ENCODE peak calls at places on chromosomes 4 and X, in four cellular contexts. W is CD4-positive, alpha-beta memory T cell; C is K562; J is GM23248. V is an unnamed sample.

GRCh38 chrX:71923516-71923915 is 12.9 kb downstream of the NHSL2 start:
- DNase-seq in W (no peak), C (no peak), J (peak; percentile 73), V (no peak)

GRCh38 chr4:105895609-105896460 is 564 bp downstream of the NPNT start:
- DNase-seq in W (peak; percentile 1), C (no peak), J (peak; percentile 19), V (no peak)

GRCh38 chr4:53075162-53075785 is 213.2 kb downstream of the RASL11B start:
- DNase-seq in W (no peak), C (no peak), J (no peak), V (no peak)

GRCh38 chr4:152024881-152025280 is 264.1 kb upstream of the GATB start:
- DNase-seq in W (peak; percentile 22), C (no peak), J (no peak), V (no peak)

GRCh38 chr4:183141997-183142396 is 42.9 kb downstream of the WWC2 start:
- DNase-seq in W (no peak), C (no peak), J (no peak), V (no peak)

GRCh38 chrX:55524487-55524886 is 34.8 kb upstream of the USP51 start:
- DNase-seq in W (no peak), C (no peak), J (peak; percentile 2), V (no peak)

GRCh38 chr4:41418444-41418843 is 119.5 kb upstream of the LIMCH1 start:
- DNase-seq in W (no peak), C (no peak), J (peak; percentile 72), V (no peak)

GRCh38 chr4:137312257-137312656 is 220.0 kb downstream of the PCDH18 start:
- DNase-seq in W (no peak), C (no peak), J (peak; percentile 58), V (no peak)

GRCh38 chr4:181950372-181951127 is 292.7 kb upstream of the TENM3 start:
- DNase-seq in W (no peak), C (no peak), J (no peak), V (no peak)

GRCh38 chrX:72554448-72555140 is 18.0 kb downstream of the HDAC8 start:
- DNase-seq in W (no peak), C (peak; percentile 10), J (no peak), V (no peak)

GRCh38 chr4:93232883-93233282 is 595.7 kb upstream of the ATOH1 start:
- DNase-seq in W (no peak), C (no peak), J (no peak), V (no peak)

GRCh38 chr4:113574636-113575103 is 186.9 kb downstream of the CAMK2D start:
- DNase-seq in W (no peak), C (no peak), J (peak; percentile 70), V (no peak)

GRCh38 chr4:116357758-116358157 is 727.6 kb downstream of the TRAM1L1 start:
- DNase-seq in W (no peak), C (no peak), J (peak; percentile 2), V (no peak)

GRCh38 chrX:135923353-135923752 is 29.8 kb downstream of the SAGE1 start:
- DNase-seq in W (no peak), C (no peak), J (no peak), V (no peak)

GRCh38 chr4:26290276-26290675 is 30.5 kb upstream of the RBPJ start:
- DNase-seq in W (no peak), C (no peak), J (no peak), V (no peak)

GRCh38 chr4:159298502-159298901 is 195.6 kb downstream of the RAPGEF2 start:
- DNase-seq in W (no peak), C (no peak), J (peak; percentile 89), V (no peak)

GRCh38 chr4:8709050-8709728 is 116.6 kb downstream of the CPZ start:
- DNase-seq in W (no peak), C (no peak), J (no peak), V (no peak)

GRCh38 chr4:55393461-55394320 is 2.1 kb upstream of the TMEM165 start:
- DNase-seq in W (no peak), C (no peak), J (peak; percentile 69), V (no peak)

GRCh38 chr4:6056976-6057766 is 38.9 kb upstream of the C4orf50 start:
- DNase-seq in W (no peak), C (no peak), J (no peak), V (no peak)

GRCh38 chr4:60432911-60433310 is 767.2 kb upstream of the ADGRL3 start:
- DNase-seq in W (no peak), C (no peak), J (no peak), V (no peak)

GRCh38 chr4:7828011-7828720 is 111.5 kb downstream of the AFAP1 start:
- DNase-seq in W (peak; percentile 57), C (no peak), J (peak; percentile 98), V (peak; percentile 65)

GRCh38 chr4:99136329-99136728 is 7.8 kb downstream of the ADH4 start:
- DNase-seq in W (no peak), C (no peak), J (no peak), V (no peak)

GRCh38 chrX:69522052-69522451 is 17.9 kb downstream of the NALF2 start:
- DNase-seq in W (no peak), C (no peak), J (no peak), V (no peak)

GRCh38 chr4:6265546-6265945 is 4.1 kb upstream of the WFS1 start:
- DNase-seq in W (no peak), C (no peak), J (no peak), V (no peak)

GRCh38 chr4:183011213-183011907 is 87.7 kb upstream of the WWC2 start:
- DNase-seq in W (no peak), C (no peak), J (peak; percentile 6), V (no peak)

GRCh38 chr4:52019941-52020657 is at the start of gene LRRC66:
- DNase-seq in W (no peak), C (no peak), J (peak; percentile 40), V (no peak)

GRCh38 chr4:104064650-104065577 is 345.1 kb upstream of the TACR3 start:
- DNase-seq in W (no peak), C (peak; percentile 10), J (peak; percentile 41), V (no peak)

GRCh38 chr4:150896513-150896912 is 118.6 kb downstream of the LRBA start:
- DNase-seq in W (no peak), C (no peak), J (no peak), V (no peak)

GRCh38 chrX:41029332-41029731 is 55.9 kb upstream of the USP9X start:
- DNase-seq in W (no peak), C (no peak), J (no peak), V (no peak)

DNA sequence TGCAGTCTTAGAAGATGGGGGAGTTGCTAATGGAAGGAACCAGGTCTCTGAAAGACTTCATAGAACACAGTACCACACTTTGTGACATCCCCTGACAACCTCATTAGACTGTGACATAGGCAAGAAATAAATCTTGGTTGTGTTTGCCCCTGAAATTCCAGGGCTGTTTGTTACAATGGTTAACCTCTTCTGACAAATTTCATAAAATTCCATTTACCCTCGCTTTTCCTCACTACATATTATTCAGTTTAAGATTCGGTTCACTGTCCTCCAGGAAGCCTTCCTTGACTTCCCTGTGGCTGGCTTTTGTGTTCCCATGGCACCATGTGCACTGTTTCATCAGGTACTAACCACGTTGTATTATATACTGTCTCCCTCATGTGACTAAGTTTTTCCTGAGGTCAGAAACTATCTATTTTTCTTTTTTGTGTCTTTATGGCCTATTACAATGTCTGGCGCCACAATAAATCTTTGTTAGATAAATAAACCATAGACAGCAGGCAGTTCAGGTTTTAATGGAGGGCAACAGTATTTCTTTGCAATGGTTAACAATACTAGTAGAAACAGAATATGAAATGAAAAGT is 54.2 kb downstream of the ATXN3L start:
- DNase-seq in W (no peak), C (no peak), J (no peak), V (no peak)
- H3K27ac ChIP-seq in W (no peak overlapping the region), C (no peak overlapping the region), J (no peak overlapping the region), V (no peak overlapping the region)

GRCh38 chrX:16851827-16852226 is 18.3 kb downstream of the RBBP7 start:
- DNase-seq in W (no peak), C (no peak), J (no peak), V (no peak)
- H3K36me3 ChIP-seq in W (peaks cover 15% of the 10 kb centered on the region), C (peaks cover 91% of the 10 kb centered on the region), J (peaks cover 7% of the 10 kb centered on the region), V (peaks cover 28% of the 10 kb centered on the region)

GRCh38 chrX:112786076-112786475 is 54.6 kb downstream of the AMOT start:
- DNase-seq in W (no peak), C (no peak), J (no peak), V (no peak)

GRCh38 chrX:112785323-112785722 is 55.3 kb downstream of the AMOT start:
- DNase-seq in W (no peak), C (no peak), J (no peak), V (no peak)

GRCh38 chrX:112789931-112790330 is 50.7 kb downstream of the AMOT start:
- DNase-seq in W (no peak), C (no peak), J (no peak), V (no peak)

GRCh38 chrX:112779139-112779538 is 61.5 kb downstream of the AMOT start:
- DNase-seq in W (no peak), C (no peak), J (no peak), V (no peak)

DNA sequence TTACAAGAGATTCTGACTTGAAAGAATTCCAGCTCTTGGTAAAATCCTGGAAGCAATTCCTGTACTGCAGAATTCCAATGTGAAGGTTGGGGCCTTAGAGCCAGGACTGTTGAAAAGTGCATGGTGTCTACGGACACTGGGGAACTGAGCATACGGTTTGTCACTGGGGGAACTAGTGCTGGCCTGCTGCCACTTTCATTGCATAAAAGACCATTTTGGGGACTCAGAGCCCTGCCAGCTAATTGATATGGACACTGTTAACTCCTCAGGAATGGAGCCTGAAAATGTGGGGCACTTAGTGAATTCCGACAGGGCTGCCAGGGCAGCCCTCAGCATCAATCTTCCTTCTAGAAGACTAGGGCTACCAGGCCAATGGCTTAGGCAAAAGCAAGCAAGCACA is 55.9 kb downstream of the AMOT start:
- DNase-seq in W (no peak), C (no peak), J (no peak), V (no peak)
- H3K4me1 ChIP-seq in W (no peaks in the 10 kb centered on the region), C (no peaks in the 10 kb centered on the region), J (no peaks in the 10 kb centered on the region), V (no peaks in the 10 kb centered on the region)

DNA sequence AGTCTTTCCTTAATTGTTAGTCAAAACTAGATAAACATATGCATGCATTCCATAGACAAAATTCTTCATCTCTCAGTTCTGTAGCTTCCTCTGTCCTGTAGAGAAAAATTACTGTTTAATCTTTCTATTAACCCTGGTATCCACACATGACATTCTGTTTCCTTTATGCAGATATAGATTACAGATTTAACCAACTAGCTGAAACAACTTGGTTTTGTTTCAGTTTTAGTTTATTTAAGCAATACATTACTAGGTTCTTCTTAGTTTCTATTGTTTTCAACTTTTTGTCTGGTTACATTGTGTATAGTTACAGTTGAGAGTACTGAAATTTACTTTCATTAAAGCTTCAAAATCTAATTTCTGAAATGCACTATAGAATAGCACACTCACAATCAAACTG is 933.9 kb upstream of the EPHA5 start:
- DNase-seq in W (no peak), C (no peak), J (no peak), V (no peak)
- H3K27ac ChIP-seq in W (no peak overlapping the region), C (no peak overlapping the region), J (no peak overlapping the region), V (no peak overlapping the region)

GRCh38 chrX:152861826-152862225 is 31.0 kb downstream of the NSDHL start:
- DNase-seq in W (no peak), C (no peak), J (no peak), V (no peak)

GRCh38 chrX:152865232-152865920 is 32.5 kb upstream of the ZNF185 start:
- DNase-seq in W (no peak), C (no peak), J (no peak), V (no peak)

DNA sequence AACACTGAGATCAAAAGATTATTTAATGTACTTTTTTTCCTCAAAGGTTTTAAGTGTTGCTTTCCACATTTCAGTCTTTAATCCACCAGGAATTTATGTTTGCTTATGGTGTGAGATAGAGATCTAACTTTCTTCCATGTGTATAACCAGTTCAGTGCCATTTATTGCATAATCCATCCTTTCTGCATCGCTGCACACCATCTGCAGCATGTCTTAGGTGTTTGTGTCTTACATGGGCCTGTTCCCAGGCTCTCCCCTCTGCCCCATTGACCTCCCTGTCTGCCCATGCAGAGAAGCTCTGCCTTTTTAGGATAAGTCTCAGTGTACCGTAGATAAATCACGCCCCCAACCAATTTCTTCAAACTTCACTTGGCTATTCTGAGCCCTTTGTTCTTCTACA is 30.3 kb downstream of the NSDHL start:
- DNase-seq in W (no peak), C (no peak), J (no peak), V (no peak)
- H3K36me3 ChIP-seq in W (no peaks in the 10 kb centered on the region), C (peaks cover 86% of the 10 kb centered on the region), J (no peaks in the 10 kb centered on the region), V (peaks cover 5% of the 10 kb centered on the region)